ENCODE peak calls at places on chromosomes 16 and 17, in five cellular contexts. H is stimulated activated CD4-positive, alpha-beta T cell treated with anti-CD3 and anti-CD28 coated beads, Interleukin-12 subunit alpha, Interleukin-12 subunit beta, amount 100 ng/mL, for 4 hours; B is left cardiac atrium; Q is NCI-H2029 treated with DMSO at 0.1 percent for 48 hours; Z is substantia nigra. S is an unnamed sample.
A peak's percentile ranks its signal among the peaks of the same experiment; 100 is the strongest.

GRCh38 chr17:16304832-16305231 is 48.4 kb downstream of the CENPV start:
- DNase-seq in H (no peak), Q (no peak), Z (no peak), B (no peak), S (no peak)

GRCh38 chr17:82062984-82063368 is 2.6 kb downstream of the DUS1L start:
- DNase-seq in Z (no peak), B (peak; percentile 16), H (no peak), Q (no peak), S (no peak)

GRCh38 chr17:75897076-75898019 is 597 bp upstream of the TRIM65 start:
- DNase-seq in Q (no peak), B (no peak), H (no peak), Z (no peak), S (no peak)

GRCh38 chr16:66954097-66954659 is 6.9 kb upstream of the CES3 start:
- DNase-seq in Q (no peak), H (peak; percentile 69), B (peak; percentile 71), Z (peak; percentile 38), S (peak; percentile 67)

GRCh38 chr16:64174327-64174726 is 947.5 kb downstream of the CDH11 start:
- DNase-seq in H (no peak), Z (no peak), Q (no peak), B (no peak), S (no peak)

GRCh38 chr17:20009052-20009301 is 182 bp upstream of the SPECC1 start:
- DNase-seq in Z (no peak), H (no peak), B (no peak), Q (no peak), S (no peak)

GRCh38 chr16:69906838-69907301 is 44.3 kb upstream of the CLEC18A start:
- DNase-seq in B (no peak), Q (no peak), H (no peak), Z (no peak), S (no peak)

GRCh38 chr16:69465083-69465721 is 40.8 kb downstream of the CYB5B start:
- DNase-seq in Q (no peak), Z (no peak), H (no peak), B (no peak), S (no peak)

GRCh38 chr16:47262938-47263337 is 119.2 kb upstream of the NETO2 start:
- DNase-seq in Q (no peak), H (no peak), Z (no peak), B (no peak), S (no peak)

GRCh38 chr16:660459-661183 is 7.3 kb upstream of the RHOT2 start:
- DNase-seq in H (peak; percentile 65), B (peak; percentile 92), Q (peak; percentile 48), Z (peak; percentile 85), S (peak; percentile 51)

GRCh38 chr17:12867726-12868125 is 78.4 kb downstream of the ARHGAP44 start:
- DNase-seq in Z (no peak), B (no peak), Q (no peak), H (no peak), S (no peak)

GRCh38 chr17:78836420-78837021 is 4.1 kb downstream of the USP36 start:
- DNase-seq in B (no peak), Z (no peak), H (no peak), Q (no peak), S (no peak)

GRCh38 chr16:19095699-19096098 is 18.1 kb upstream of the ITPRIPL2 start:
- DNase-seq in Q (no peak), B (no peak), H (no peak), Z (no peak), S (no peak)

GRCh38 chr17:10155334-10156081 is 42.9 kb downstream of the GAS7 start:
- DNase-seq in Z (no peak), H (no peak), Q (no peak), B (no peak), S (no peak)

GRCh38 chr16:23754594-23755483 is at the start of gene CHP2:
- DNase-seq in Z (no peak), B (peak; percentile 22), H (no peak), Q (no peak), S (no peak)

GRCh38 chr16:57474671-57475661 is 11.3 kb downstream of the DOK4 start:
- DNase-seq in B (no peak), H (no peak), Q (no peak), Z (no peak), S (no peak)

GRCh38 chr17:77371117-77371887 is 230.5 kb downstream of the SEC14L1 start:
- DNase-seq in Q (no peak), B (peak; percentile 18), H (no peak), Z (no peak), S (no peak)

GRCh38 chr16:88539261-88539651 is 30.9 kb upstream of the ZC3H18 start:
- DNase-seq in H (no peak), Z (no peak), Q (no peak), B (no peak), S (no peak)

GRCh38 chr16:23504076-23504452 is 6.2 kb downstream of the GGA2 start:
- DNase-seq in Z (no peak), Q (no peak), H (no peak), B (peak; percentile 49), S (no peak)

GRCh38 chr17:27756467-27757371 is 43.6 kb downstream of the NOS2 start:
- DNase-seq in H (peak; percentile 55), Q (no peak), Z (peak; percentile 17), B (no peak), S (peak; percentile 52)

GRCh38 chr17:62093188-62094155 is 28.4 kb upstream of the MED13 start:
- DNase-seq in H (no peak), Q (no peak), B (no peak), Z (no peak), S (no peak)

GRCh38 chr16:57538235-57538711 is 1.9 kb upstream of the CCDC102A start:
- DNase-seq in H (no peak), Z (no peak), Q (no peak), B (peak; percentile 14), S (no peak)

GRCh38 chr17:10842658-10843057 is 4.8 kb upstream of the PIRT start:
- DNase-seq in Z (peak; percentile 17), Q (no peak), H (no peak), B (no peak), S (no peak)

GRCh38 chr17:18921912-18922451 is 30.0 kb upstream of the SLC5A10 start:
- DNase-seq in Z (no peak), B (no peak), Q (no peak), H (no peak), S (no peak)

GRCh38 chr17:32289454-32289853 is 23.8 kb downstream of the RHBDL3 start:
- DNase-seq in Q (no peak), H (no peak), B (no peak), Z (no peak), S (no peak)

GRCh38 chr16:70395345-70395901 is 43.5 kb downstream of the ST3GAL2 start:
- DNase-seq in B (peak; percentile 65), Z (peak; percentile 42), H (peak; percentile 61), Q (no peak), S (peak; percentile 69)

GRCh38 chr16:56269824-56270684 is 78.8 kb downstream of the GNAO1 start:
- DNase-seq in B (peak; percentile 61), Z (peak; percentile 48), H (no peak), Q (peak; percentile 28), S (no peak)

GRCh38 chr17:82324566-82325285 is 7.3 kb upstream of the CD7 start:
- DNase-seq in Q (no peak), B (peak; percentile 14), Z (no peak), H (no peak), S (no peak)

GRCh38 chr16:84685210-84685609 is 14.6 kb upstream of the USP10 start:
- DNase-seq in H (no peak), Z (no peak), Q (no peak), B (no peak), S (no peak)

GRCh38 chr16:24946155-24946554 is 69.0 kb downstream of the ARHGAP17 start:
- DNase-seq in H (no peak), B (no peak), Z (no peak), Q (no peak), S (no peak)

GRCh38 chr16:22054847-22055590 is 37.3 kb upstream of the VWA3A start:
- DNase-seq in Q (no peak), Z (no peak), H (no peak), B (no peak), S (no peak)

GRCh38 chr16:58336332-58337089 is 41.7 kb upstream of the PRSS54 start:
- DNase-seq in Z (peak; percentile 72), Q (peak; percentile 28), H (peak; percentile 85), B (peak; percentile 78), S (peak; percentile 82)

GRCh38 chr16:75087040-75087979 is 29.3 kb downstream of the LDHD start:
- DNase-seq in B (peak; percentile 51), H (no peak), Z (no peak), Q (peak; percentile 69), S (no peak)

GRCh38 chr17:27244481-27245223 is 49.3 kb upstream of the WSB1 start:
- DNase-seq in Q (no peak), H (no peak), B (peak; percentile 72), Z (peak; percentile 26), S (no peak)

GRCh38 chr17:3718251-3718650 is 5.5 kb upstream of the HASPIN start:
- DNase-seq in Z (no peak), H (no peak), Q (no peak), B (no peak), S (no peak)

GRCh38 chr16:54489225-54489781 is 202.7 kb upstream of the IRX3 start:
- DNase-seq in H (no peak), Z (no peak), Q (no peak), B (no peak), S (no peak)

S was measured in progenitor cell of endocrine pancreas.